ENCODE peak calls at places on chromosomes 7 and 10, in nine cellular contexts. E is M059J; H is heart right ventricle; Y is activated CD4-positive, alpha-beta T cell treated with anti-CD3 and anti-CD28 coated beads for 48 hours; C is sigmoid colon; X is left lobe of liver; D is CD4-positive, CD25-positive, alpha-beta regulatory T cell; J is OCI-LY7; P is neural crest cell. I is an unnamed sample.

GRCh38 chr10:132675031-132675740 is 110.8 kb downstream of the NKX6-2 start:
- DNase-seq in E (no peak), H (no peak), D (no peak), X (peak; percentile 42), C (peak; percentile 18), Y (no peak), J (no peak), P (no peak), I (peak; percentile 42)

GRCh38 chr7:148044173-148044572 is 546.4 kb upstream of the C7orf33 start:
- DNase-seq in C (no peak), X (no peak), E (no peak), J (no peak), Y (no peak), P (no peak), H (no peak), D (no peak), I (no peak)

GRCh38 chr7:7704867-7705266 is 13.5 kb downstream of the RPA3 start:
- DNase-seq in D (no peak), X (no peak), H (no peak), Y (no peak), J (no peak), C (no peak), P (no peak), E (no peak), I (no peak)

GRCh38 chr10:77859865-77860282 is 66.7 kb downstream of the DLG5 start:
- DNase-seq in C (no peak), Y (no peak), H (no peak), E (no peak), J (no peak), X (no peak), P (no peak), D (no peak), I (no peak)

GRCh38 chr7:131692131-131692960 is 135.9 kb upstream of the PODXL start:
- DNase-seq in E (peak; percentile 34), D (no peak), Y (peak; percentile 80), C (no peak), H (peak; percentile 35), J (peak; percentile 19), X (no peak), P (peak; percentile 91), I (peak; percentile 84)

GRCh38 chr7:5831196-5831595 is 49.4 kb upstream of the OCM start:
- DNase-seq in X (no peak), D (no peak), C (no peak), P (peak; percentile 68), Y (no peak), E (no peak), H (peak; percentile 28), J (no peak), I (no peak)

GRCh38 chr7:131328387-131329175 is 905 bp downstream of the MKLN1 start:
- DNase-seq in C (no peak), P (no peak), J (no peak), Y (no peak), D (no peak), H (no peak), X (no peak), E (peak; percentile 46), I (no peak)

GRCh38 chr7:143408686-143409551 is at the start of gene EPHA1:
- DNase-seq in P (no peak), E (no peak), C (no peak), J (no peak), X (peak; percentile 80), H (no peak), Y (peak; percentile 51), D (peak; percentile 52), I (no peak)

GRCh38 chr10:121843379-121843778 is 84.5 kb downstream of the ATE1 start:
- DNase-seq in C (no peak), P (no peak), X (no peak), J (no peak), H (no peak), E (no peak), D (no peak), Y (no peak), I (no peak)

GRCh38 chr7:133235212-133235883 is 17.5 kb upstream of the EXOC4 start:
- DNase-seq in C (no peak), H (peak; percentile 7), E (peak; percentile 29), Y (no peak), P (no peak), D (no peak), X (no peak), J (no peak), I (no peak)

GRCh38 chr7:103715376-103716110 is 269.5 kb upstream of the SLC26A5 start:
- DNase-seq in X (no peak), C (no peak), J (no peak), E (peak; percentile 71), D (no peak), Y (no peak), P (no peak), H (no peak), I (no peak)

GRCh38 chr10:1396236-1396635 is 340.1 kb downstream of the WDR37 start:
- DNase-seq in C (no peak), X (peak; percentile 26), P (no peak), D (no peak), E (no peak), J (no peak), Y (no peak), H (no peak), I (no peak)

GRCh38 chr7:105336009-105336408 is 52.7 kb downstream of the SRPK2 start:
- DNase-seq in C (no peak), X (no peak), P (no peak), J (peak; percentile 10), Y (no peak), D (peak; percentile 37), H (no peak), E (no peak), I (no peak)

GRCh38 chr10:30931094-30931493 is 100.6 kb downstream of the ZNF438 start:
- DNase-seq in X (no peak), C (no peak), D (no peak), Y (no peak), P (no peak), J (no peak), H (no peak), E (no peak), I (no peak)

GRCh38 chr7:107816053-107816566 is 13.1 kb upstream of the SLC26A3 start:
- DNase-seq in C (no peak), X (no peak), D (no peak), J (no peak), E (no peak), Y (no peak), H (no peak), P (no peak), I (no peak)

GRCh38 chr7:130112662-130113425 is 42.5 kb downstream of the KLHDC10 start:
- DNase-seq in D (no peak), X (no peak), C (no peak), H (no peak), J (no peak), Y (no peak), E (no peak), P (no peak), I (no peak)

GRCh38 chr7:44259547-44260457 is 59.0 kb downstream of the YKT6 start:
- DNase-seq in H (peak; percentile 42), X (no peak), J (no peak), D (no peak), E (peak; percentile 90), P (no peak), C (peak; percentile 84), Y (peak; percentile 19), I (no peak)

GRCh38 chr7:128137096-128137655 is 103.9 kb upstream of the LEP start:
- DNase-seq in J (no peak), E (peak; percentile 70), P (no peak), C (no peak), H (no peak), X (no peak), Y (no peak), D (no peak), I (no peak)

GRCh38 chr7:138345567-138345966 is 114.5 kb upstream of the TRIM24 start:
- DNase-seq in E (no peak), C (no peak), P (no peak), Y (no peak), H (no peak), X (no peak), J (no peak), D (no peak), I (no peak)

GRCh38 chr10:71605263-71605962 is 114.2 kb downstream of the C10orf105 start:
- DNase-seq in C (no peak), H (no peak), Y (peak; percentile 17), X (no peak), P (no peak), J (no peak), D (no peak), E (no peak), I (no peak)

GRCh38 chr7:111910656-111911055 is 295.5 kb downstream of the DOCK4 start:
- DNase-seq in Y (no peak), X (no peak), C (no peak), J (no peak), H (no peak), E (no peak), P (no peak), D (no peak), I (no peak)

GRCh38 chr7:95472521-95473160 is 13.1 kb upstream of the ASB4 start:
- DNase-seq in P (no peak), X (no peak), E (peak; percentile 86), J (no peak), Y (no peak), H (no peak), D (no peak), C (no peak), I (no peak)

GRCh38 chr7:101631224-101631714 is 2.2 kb upstream of the MYL10 start:
- DNase-seq in J (no peak), H (no peak), Y (no peak), D (no peak), C (no peak), X (no peak), E (peak; percentile 90), P (no peak), I (no peak)

GRCh38 chr7:110007316-110007910 is 1083.5 kb upstream of the LRRN3 start:
- DNase-seq in Y (no peak), C (no peak), E (no peak), P (no peak), H (no peak), J (no peak), X (no peak), D (no peak), I (no peak)

GRCh38 chr10:124254519-124254918 is 161.1 kb upstream of the CHST15 start:
- DNase-seq in X (no peak), H (no peak), E (no peak), Y (no peak), J (no peak), P (no peak), D (no peak), C (no peak), I (no peak)

GRCh38 chr10:87064651-87065050 is 30.0 kb downstream of the GLUD1 start:
- DNase-seq in J (no peak), X (no peak), H (no peak), C (no peak), Y (no peak), P (no peak), D (no peak), E (no peak), I (no peak)

I was measured in type B pancreatic cell.